ENCODE peak calls at places on chromosomes 12 and 14, in four cellular contexts. One of them, this sample, is unnamed.

GRCh38 chr12:5434647-5434968 is 2.7 kb downstream of the NTF3 start:
- DNase-seq in activated naive CD4-positive, alpha-beta T cell: no peak
- DNase-seq in NCI-H1436: no peak
- DNase-seq in LoVo: no peak
- DNase-seq in this sample: no peak

GRCh38 chr14:69504775-69505174 is 20.2 kb downstream of the PLEKHD1 start:
- DNase-seq in NCI-H1436: no peak
- DNase-seq in LoVo: no peak
- DNase-seq in activated naive CD4-positive, alpha-beta T cell: no peak
- DNase-seq in this sample: no peak

GRCh38 chr12:24947541-24948451 is 1.1 kb downstream of the BCAT1 start:
- DNase-seq in activated naive CD4-positive, alpha-beta T cell: no peak
- DNase-seq in NCI-H1436: no peak
- DNase-seq in LoVo: no peak
- DNase-seq in this sample: no peak

GRCh38 chr12:130761537-130762318 is 45.6 kb upstream of the RIMBP2 start:
- DNase-seq in LoVo: peak
- DNase-seq in NCI-H1436: peak
- DNase-seq in activated naive CD4-positive, alpha-beta T cell: no peak
- DNase-seq in this sample: peak

GRCh38 chr12:115691123-115691522 is 586.4 kb downstream of the MED13L start:
- DNase-seq in LoVo: peak
- DNase-seq in NCI-H1436: no peak
- DNase-seq in activated naive CD4-positive, alpha-beta T cell: no peak
- DNase-seq in this sample: no peak

GRCh38 chr12:76266797-76267196 is 81.4 kb downstream of the BBS10 start:
- DNase-seq in activated naive CD4-positive, alpha-beta T cell: no peak
- DNase-seq in NCI-H1436: no peak
- DNase-seq in LoVo: peak
- DNase-seq in this sample: peak

GRCh38 chr12:7869137-7869536 is 3.6 kb downstream of the SLC2A14 start:
- DNase-seq in activated naive CD4-positive, alpha-beta T cell: no peak
- DNase-seq in NCI-H1436: no peak
- DNase-seq in LoVo: no peak
- DNase-seq in this sample: no peak

GRCh38 chr14:93861846-93862641 is 65.1 kb upstream of the FAM181A start:
- DNase-seq in LoVo: no peak
- DNase-seq in activated naive CD4-positive, alpha-beta T cell: no peak
- DNase-seq in NCI-H1436: no peak
- DNase-seq in this sample: no peak

GRCh38 chr12:95942532-95943230 is at the start of gene CCDC38:
- DNase-seq in activated naive CD4-positive, alpha-beta T cell: peak
- DNase-seq in NCI-H1436: peak
- DNase-seq in LoVo: peak
- DNase-seq in this sample: peak

GRCh38 chr14:72613196-72613974 is 280.5 kb downstream of the DPF3 start:
- DNase-seq in activated naive CD4-positive, alpha-beta T cell: no peak
- DNase-seq in NCI-H1436: no peak
- DNase-seq in LoVo: no peak
- DNase-seq in this sample: no peak

GRCh38 chr12:53051058-53051880 is 1.4 kb downstream of the TNS2 start:
- DNase-seq in activated naive CD4-positive, alpha-beta T cell: no peak
- DNase-seq in NCI-H1436: no peak
- DNase-seq in LoVo: no peak
- DNase-seq in this sample: no peak

GRCh38 chr14:100105357-100106169 is 40.3 kb downstream of the EVL start:
- DNase-seq in activated naive CD4-positive, alpha-beta T cell: no peak
- DNase-seq in LoVo: no peak
- DNase-seq in NCI-H1436: no peak
- DNase-seq in this sample: no peak

GRCh38 chr14:36324897-36325296 is 4.5 kb upstream of the MBIP start:
- DNase-seq in NCI-H1436: no peak
- DNase-seq in LoVo: no peak
- DNase-seq in activated naive CD4-positive, alpha-beta T cell: no peak
- DNase-seq in this sample: no peak

GRCh38 chr12:1204581-1205121 is 213.6 kb downstream of the ERC1 start:
- DNase-seq in NCI-H1436: no peak
- DNase-seq in LoVo: peak
- DNase-seq in activated naive CD4-positive, alpha-beta T cell: no peak
- DNase-seq in this sample: no peak

GRCh38 chr12:75665216-75665615 is 153.8 kb upstream of the KRR1 start:
- DNase-seq in LoVo: no peak
- DNase-seq in NCI-H1436: no peak
- DNase-seq in activated naive CD4-positive, alpha-beta T cell: no peak
- DNase-seq in this sample: no peak

GRCh38 chr14:60651936-60652673 is 2.8 kb upstream of the SIX1 start:
- DNase-seq in LoVo: no peak
- DNase-seq in activated naive CD4-positive, alpha-beta T cell: no peak
- DNase-seq in NCI-H1436: peak
- DNase-seq in this sample: no peak

GRCh38 chr12:110067531-110067930 is 19.2 kb upstream of the C12orf76 start:
- DNase-seq in NCI-H1436: no peak
- DNase-seq in LoVo: no peak
- DNase-seq in activated naive CD4-positive, alpha-beta T cell: no peak
- DNase-seq in this sample: no peak

GRCh38 chr12:131537267-131537920 is 173.5 kb upstream of the SFSWAP start:
- DNase-seq in activated naive CD4-positive, alpha-beta T cell: no peak
- DNase-seq in NCI-H1436: no peak
- DNase-seq in LoVo: no peak
- DNase-seq in this sample: no peak

GRCh38 chr14:53491256-53491905 is 338.3 kb upstream of the DDHD1 start:
- DNase-seq in activated naive CD4-positive, alpha-beta T cell: no peak
- DNase-seq in LoVo: peak
- DNase-seq in NCI-H1436: no peak
- DNase-seq in this sample: no peak

GRCh38 chr14:101131451-101131916 is 228.0 kb upstream of the RTL1 start:
- DNase-seq in NCI-H1436: no peak
- DNase-seq in activated naive CD4-positive, alpha-beta T cell: no peak
- DNase-seq in LoVo: no peak
- DNase-seq in this sample: no peak

GRCh38 chr14:35386673-35387125 is 17.9 kb downstream of the NFKBIA start:
- DNase-seq in LoVo: no peak
- DNase-seq in NCI-H1436: no peak
- DNase-seq in activated naive CD4-positive, alpha-beta T cell: no peak
- DNase-seq in this sample: peak

GRCh38 chr14:104373055-104373854 is 206.3 kb upstream of the C14orf180 start:
- DNase-seq in LoVo: no peak
- DNase-seq in NCI-H1436: no peak
- DNase-seq in activated naive CD4-positive, alpha-beta T cell: no peak
- DNase-seq in this sample: peak

GRCh38 chr14:34794217-34794616 is 79.8 kb upstream of the CFL2 start:
- DNase-seq in LoVo: no peak
- DNase-seq in activated naive CD4-positive, alpha-beta T cell: no peak
- DNase-seq in NCI-H1436: no peak
- DNase-seq in this sample: no peak

GRCh38 chr12:57765698-57766463 is 997 bp downstream of the CYP27B1 start:
- DNase-seq in NCI-H1436: no peak
- DNase-seq in LoVo: no peak
- DNase-seq in activated naive CD4-positive, alpha-beta T cell: no peak
- DNase-seq in this sample: no peak

GRCh38 chr12:91991397-91992187 is 154.1 kb downstream of the BTG1 start:
- DNase-seq in NCI-H1436: no peak
- DNase-seq in LoVo: no peak
- DNase-seq in activated naive CD4-positive, alpha-beta T cell: no peak
- DNase-seq in this sample: no peak

GRCh38 chr12:33703221-33703620 is 263.6 kb upstream of the SYT10 start:
- DNase-seq in activated naive CD4-positive, alpha-beta T cell: no peak
- DNase-seq in NCI-H1436: no peak
- DNase-seq in LoVo: no peak
- DNase-seq in this sample: no peak

GRCh38 chr14:73242274-73242960 is 5.1 kb downstream of the PAPLN start:
- DNase-seq in activated naive CD4-positive, alpha-beta T cell: no peak
- DNase-seq in NCI-H1436: no peak
- DNase-seq in LoVo: no peak
- DNase-seq in this sample: no peak

GRCh38 chr12:64680235-64680634 is 69.9 kb downstream of the RASSF3 start:
- DNase-seq in LoVo: peak
- DNase-seq in activated naive CD4-positive, alpha-beta T cell: no peak
- DNase-seq in NCI-H1436: no peak
- DNase-seq in this sample: peak

GRCh38 chr14:37721976-37722659 is 126.7 kb downstream of the TTC6 start:
- DNase-seq in NCI-H1436: no peak
- DNase-seq in LoVo: no peak
- DNase-seq in activated naive CD4-positive, alpha-beta T cell: no peak
- DNase-seq in this sample: no peak

GRCh38 chr12:47361389-47362031 is 281.8 kb upstream of the AMIGO2 start:
- DNase-seq in NCI-H1436: no peak
- DNase-seq in activated naive CD4-positive, alpha-beta T cell: peak
- DNase-seq in LoVo: peak
- DNase-seq in this sample: no peak

GRCh38 chr12:54605138-54605970 is 16.9 kb upstream of the PPP1R1A start:
- DNase-seq in LoVo: no peak
- DNase-seq in activated naive CD4-positive, alpha-beta T cell: no peak
- DNase-seq in NCI-H1436: no peak
- DNase-seq in this sample: no peak